ENCODE peak calls at places on chromosomes 16 and 17, in five cellular contexts. J, X, L, R and G are unnamed samples.
A peak's percentile ranks its signal among the peaks of the same experiment; 100 is the strongest.

GRCh38 chr17:66343531-66344078 is 41.2 kb downstream of the PRKCA start:
- DNase-seq in J (no peak), X (no peak), L (no peak), R (no peak), G (no peak)

GRCh38 chr17:40456396-40456951 is 13.2 kb downstream of the IGFBP4 start:
- DNase-seq in J (no peak), X (no peak), L (no peak), R (no peak), G (no peak)

GRCh38 chr17:42276359-42276608 is at the start of gene STAT5B:
- DNase-seq in J (peak; percentile 81), X (peak; percentile 78), L (peak; percentile 46), R (peak; percentile 75), G (peak; percentile 66)

GRCh38 chr17:77770331-77771105 is 188.0 kb upstream of the TNRC6C start:
- DNase-seq in J (peak; percentile 36), X (no peak), L (no peak), R (peak; percentile 95), G (no peak)

GRCh38 chr17:34182036-34182803 is 72.9 kb upstream of the CCL2 start:
- DNase-seq in J (no peak), X (no peak), L (no peak), R (no peak), G (no peak)

GRCh38 chr17:14712471-14713075 is 411.7 kb downstream of the HS3ST3B1 start:
- DNase-seq in J (no peak), X (no peak), L (no peak), R (no peak), G (no peak)

GRCh38 chr16:50668368-50669008 is 12.6 kb downstream of the SNX20 start:
- DNase-seq in J (no peak), X (no peak), L (no peak), R (no peak), G (no peak)

GRCh38 chr17:74527081-74527480 is 4.2 kb downstream of the CD300LB start:
- DNase-seq in J (no peak), X (no peak), L (no peak), R (no peak), G (no peak)

GRCh38 chr16:75044800-75045361 is 46.1 kb downstream of the ZNRF1 start:
- DNase-seq in J (peak; percentile 66), X (peak; percentile 46), L (no peak), R (no peak), G (no peak)

GRCh38 chr16:50539822-50540710 is 8.1 kb upstream of the NKD1 start:
- DNase-seq in J (no peak), X (no peak), L (no peak), R (no peak), G (no peak)

GRCh38 chr16:86046026-86046713 is 147.2 kb downstream of the IRF8 start:
- DNase-seq in J (no peak), X (no peak), L (no peak), R (no peak), G (no peak)

GRCh38 chr17:41647940-41648410 is 23.6 kb upstream of the KRT17 start:
- DNase-seq in J (peak; percentile 88), X (peak; percentile 89), L (peak; percentile 95), R (peak; percentile 82), G (peak; percentile 87)

GRCh38 chr16:1433263-1433560 is 2.3 kb downstream of the PERCC1 start:
- DNase-seq in J (no peak), X (no peak), L (no peak), R (no peak), G (no peak)

GRCh38 chr17:68656666-68657065 is 55.5 kb upstream of the FAM20A start:
- DNase-seq in J (no peak), X (no peak), L (no peak), R (no peak), G (no peak)

GRCh38 chr16:86918637-86919036 is 340.3 kb downstream of the FOXL1 start:
- DNase-seq in J (no peak), X (no peak), L (no peak), R (peak; percentile 63), G (no peak)

GRCh38 chr16:48542966-48543365 is 67.0 kb downstream of the N4BP1 start:
- DNase-seq in J (no peak), X (no peak), L (no peak), R (no peak), G (no peak)

GRCh38 chr17:64146418-64147109 is 16.6 kb upstream of the ERN1 start:
- DNase-seq in J (peak; percentile 72), X (peak; percentile 60), L (peak; percentile 20), R (peak; percentile 56), G (no peak)

GRCh38 chr16:71460246-71460645 is 1.8 kb downstream of the ZNF23 start:
- DNase-seq in J (no peak), X (no peak), L (no peak), R (peak; percentile 31), G (no peak)

GRCh38 chr17:6138761-6139446 is 68.7 kb downstream of the WSCD1 start:
- DNase-seq in J (no peak), X (no peak), L (no peak), R (no peak), G (no peak)

GRCh38 chr17:60422162-60422665 is at the start of gene CHCT1:
- DNase-seq in J (peak; percentile 23), X (no peak), L (no peak), R (no peak), G (no peak)

GRCh38 chr17:37506678-37507077 is 17.0 kb downstream of the DUSP14 start:
- DNase-seq in J (no peak), X (no peak), L (no peak), R (peak; percentile 18), G (peak; percentile 12)